ENCODE peak calls at places on chromosomes 6 and 20, in eight cellular contexts. One of them, this sample, is unnamed.

GRCh38 chr6:20873425-20874190 is 339.4 kb downstream of the CDKAL1 start:
- DNase-seq in A549: no peak
- DNase-seq in stomach: no peak
- DNase-seq in K562: no peak
- DNase-seq in tibial nerve: no peak
- DNase-seq in transverse colon: no peak
- DNase-seq in HepG2: no peak
- DNase-seq in ovary: no peak
- DNase-seq in this sample: no peak

GRCh38 chr20:19310541-19310940 is 98.1 kb downstream of the SLC24A3 start:
- DNase-seq in stomach: no peak
- DNase-seq in A549: no peak
- DNase-seq in ovary: no peak
- DNase-seq in tibial nerve: no peak
- DNase-seq in transverse colon: no peak
- DNase-seq in K562: no peak
- DNase-seq in HepG2: no peak
- DNase-seq in this sample: no peak

GRCh38 chr6:21199246-21199645 is 394.3 kb upstream of the SOX4 start:
- DNase-seq in K562: no peak
- DNase-seq in HepG2: no peak
- DNase-seq in ovary: no peak
- DNase-seq in tibial nerve: no peak
- DNase-seq in stomach: no peak
- DNase-seq in transverse colon: no peak
- DNase-seq in A549: no peak
- DNase-seq in this sample: no peak

GRCh38 chr20:44576297-44576696 is 6.1 kb upstream of the PKIG start:
- DNase-seq in HepG2: peak
- DNase-seq in tibial nerve: no peak
- DNase-seq in K562: peak
- DNase-seq in stomach: no peak
- DNase-seq in transverse colon: no peak
- DNase-seq in A549: no peak
- DNase-seq in ovary: no peak
- DNase-seq in this sample: no peak

GRCh38 chr6:170439366-170440351 is 113.4 kb downstream of the PSMB1 start:
- DNase-seq in A549: no peak
- DNase-seq in ovary: no peak
- DNase-seq in transverse colon: no peak
- DNase-seq in tibial nerve: no peak
- DNase-seq in HepG2: no peak
- DNase-seq in K562: no peak
- DNase-seq in stomach: peak
- DNase-seq in this sample: peak

GRCh38 chr6:80789912-80790635 is 683.6 kb downstream of the BCKDHB start:
- DNase-seq in K562: no peak
- DNase-seq in HepG2: no peak
- DNase-seq in transverse colon: no peak
- DNase-seq in A549: no peak
- DNase-seq in tibial nerve: no peak
- DNase-seq in ovary: no peak
- DNase-seq in stomach: no peak
- DNase-seq in this sample: no peak

GRCh38 chr6:33816911-33817310 is 13.1 kb upstream of the MLN start:
- DNase-seq in transverse colon: no peak
- DNase-seq in tibial nerve: no peak
- DNase-seq in A549: no peak
- DNase-seq in HepG2: no peak
- DNase-seq in K562: no peak
- DNase-seq in stomach: no peak
- DNase-seq in ovary: no peak
- DNase-seq in this sample: no peak

GRCh38 chr20:36624068-36624813 is 18.7 kb downstream of the RAB5IF start:
- DNase-seq in tibial nerve: no peak
- DNase-seq in K562: no peak
- DNase-seq in stomach: peak
- DNase-seq in HepG2: peak
- DNase-seq in ovary: no peak
- DNase-seq in transverse colon: peak
- DNase-seq in A549: no peak
- DNase-seq in this sample: no peak

GRCh38 chr20:13831476-13831875 is 46.6 kb downstream of the NDUFAF5 start:
- DNase-seq in transverse colon: no peak
- DNase-seq in K562: no peak
- DNase-seq in HepG2: no peak
- DNase-seq in tibial nerve: no peak
- DNase-seq in ovary: no peak
- DNase-seq in A549: no peak
- DNase-seq in stomach: no peak
- DNase-seq in this sample: no peak

GRCh38 chr20:46260480-46260879 is 47.8 kb downstream of the CDH22 start:
- DNase-seq in A549: no peak
- DNase-seq in ovary: no peak
- DNase-seq in HepG2: no peak
- DNase-seq in K562: no peak
- DNase-seq in transverse colon: no peak
- DNase-seq in tibial nerve: no peak
- DNase-seq in stomach: no peak
- DNase-seq in this sample: no peak
- TF ChIP-seq EP300 in A549: no peak
- TF ChIP-seq EP300 in ovary: no peak
- TF ChIP-seq EP300 in HepG2: no peak
- TF ChIP-seq EP300 in K562: no peak
- TF ChIP-seq EP300 in transverse colon: no peak
- TF ChIP-seq EP300 in tibial nerve: no peak
- TF ChIP-seq EP300 in stomach: no peak
- TF ChIP-seq EP300 in this sample: no peak

GRCh38 chr6:4905858-4906257 is 98.0 kb downstream of the RPP40 start:
- DNase-seq in K562: no peak
- DNase-seq in transverse colon: no peak
- DNase-seq in ovary: no peak
- DNase-seq in tibial nerve: no peak
- DNase-seq in HepG2: no peak
- DNase-seq in stomach: no peak
- DNase-seq in A549: no peak
- DNase-seq in this sample: no peak
- H3K27ac ChIP-seq in K562: no peak
- H3K27ac ChIP-seq in transverse colon: peak
- H3K27ac ChIP-seq in ovary: no peak
- H3K27ac ChIP-seq in tibial nerve: no peak
- H3K27ac ChIP-seq in HepG2: no peak
- H3K27ac ChIP-seq in stomach: no peak
- H3K27ac ChIP-seq in A549: no peak
- H3K27ac ChIP-seq in this sample: no peak

GRCh38 chr20:8689337-8689736 is 379.6 kb upstream of the PLCB4 start:
- DNase-seq in transverse colon: no peak
- DNase-seq in K562: no peak
- DNase-seq in tibial nerve: no peak
- DNase-seq in stomach: no peak
- DNase-seq in HepG2: no peak
- DNase-seq in ovary: no peak
- DNase-seq in A549: no peak
- DNase-seq in this sample: no peak

GRCh38 chr20:8690074-8690473 is 378.8 kb upstream of the PLCB4 start:
- DNase-seq in ovary: no peak
- DNase-seq in HepG2: no peak
- DNase-seq in tibial nerve: no peak
- DNase-seq in transverse colon: no peak
- DNase-seq in stomach: no peak
- DNase-seq in K562: no peak
- DNase-seq in A549: no peak
- DNase-seq in this sample: no peak

GRCh38 chr20:8693709-8694108 is 375.2 kb upstream of the PLCB4 start:
- DNase-seq in tibial nerve: no peak
- DNase-seq in A549: no peak
- DNase-seq in ovary: no peak
- DNase-seq in K562: no peak
- DNase-seq in transverse colon: no peak
- DNase-seq in stomach: no peak
- DNase-seq in HepG2: no peak
- DNase-seq in this sample: no peak
- TF ChIP-seq EP300 in tibial nerve: no peak
- TF ChIP-seq EP300 in A549: no peak
- TF ChIP-seq EP300 in ovary: no peak
- TF ChIP-seq EP300 in K562: no peak
- TF ChIP-seq EP300 in transverse colon: no peak
- TF ChIP-seq EP300 in stomach: no peak
- TF ChIP-seq EP300 in HepG2: no peak
- TF ChIP-seq EP300 in this sample: no peak

DNA sequence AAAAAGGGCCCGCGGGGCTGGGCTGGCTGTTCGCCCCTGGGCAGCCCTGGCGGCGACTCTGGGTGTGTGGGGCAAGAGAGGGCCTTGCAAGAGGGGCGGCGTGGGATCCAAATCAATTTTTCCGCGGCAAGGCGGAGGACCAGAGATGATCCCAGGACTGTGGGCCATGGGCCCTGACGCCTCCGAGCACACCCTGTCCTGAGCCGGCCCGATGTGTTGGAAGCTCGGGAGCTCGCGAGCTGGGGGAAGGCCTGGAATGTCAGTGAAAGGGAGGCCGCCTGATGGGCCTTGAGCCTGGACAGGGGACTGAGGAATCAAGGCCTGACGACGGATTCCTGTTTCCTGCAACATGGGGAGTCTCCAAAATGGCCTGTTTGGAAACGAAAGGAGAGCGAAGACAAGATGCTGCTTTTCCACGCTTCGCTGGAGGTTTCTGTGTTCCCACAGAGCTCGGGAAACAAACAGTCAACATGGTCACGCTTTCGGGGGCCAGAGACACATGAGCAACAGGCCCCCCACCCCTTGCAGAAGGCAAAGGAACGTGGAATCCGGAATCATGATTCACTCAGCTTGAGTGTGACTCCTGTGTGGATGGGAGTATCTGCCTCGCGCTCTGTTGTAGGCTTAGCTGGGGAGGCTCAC is 364.6 kb upstream of the DEFB115 start:
- DNase-seq in stomach: no peak
- DNase-seq in A549: no peak
- DNase-seq in HepG2: no peak
- DNase-seq in ovary: no peak
- DNase-seq in K562: no peak
- DNase-seq in tibial nerve: no peak
- DNase-seq in transverse colon: no peak
- DNase-seq in this sample: no peak
- H3K27ac ChIP-seq in stomach: no peak
- H3K27ac ChIP-seq in A549: no peak
- H3K27ac ChIP-seq in HepG2: no peak
- H3K27ac ChIP-seq in ovary: no peak
- H3K27ac ChIP-seq in K562: no peak
- H3K27ac ChIP-seq in tibial nerve: no peak
- H3K27ac ChIP-seq in transverse colon: no peak
- H3K27ac ChIP-seq in this sample: no peak

DNA sequence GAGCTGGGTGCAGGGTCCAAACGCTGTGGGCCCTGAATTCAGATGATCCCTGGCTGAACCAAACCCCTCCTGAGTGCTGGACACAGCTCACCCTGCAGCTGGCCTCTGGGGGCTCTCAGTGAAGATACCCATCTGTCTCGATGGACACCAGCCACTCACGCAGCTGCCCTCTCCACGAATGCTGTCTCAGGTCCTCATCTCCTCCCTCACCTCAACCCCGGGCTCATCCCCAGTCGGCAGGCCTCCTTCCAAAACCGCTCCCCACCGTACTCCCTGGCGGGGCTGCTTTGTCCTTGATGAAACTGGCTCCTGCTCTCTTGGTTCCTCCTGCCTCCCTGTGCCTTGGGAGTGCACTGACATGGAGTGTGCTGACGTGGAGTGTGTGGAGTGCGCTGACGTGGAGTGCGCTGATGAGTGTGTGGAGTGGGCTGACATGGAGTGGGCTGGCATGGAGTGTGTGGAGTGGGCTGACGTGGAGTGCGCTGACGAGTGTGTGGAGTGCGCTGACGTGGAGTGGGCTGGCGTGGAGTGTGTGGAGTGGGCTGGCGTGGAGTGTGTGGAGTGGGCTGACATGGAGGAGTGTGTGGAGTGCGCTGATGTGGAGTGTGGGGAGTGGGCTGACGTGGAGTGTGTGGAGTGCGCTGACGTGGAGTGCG is 4.1 kb upstream of the YTHDF1 start:
- DNase-seq in stomach: no peak
- DNase-seq in transverse colon: no peak
- DNase-seq in A549: no peak
- DNase-seq in K562: no peak
- DNase-seq in ovary: no peak
- DNase-seq in HepG2: no peak
- DNase-seq in tibial nerve: no peak
- DNase-seq in this sample: no peak
- TF ChIP-seq EP300 in stomach: no peak
- TF ChIP-seq EP300 in transverse colon: no peak
- TF ChIP-seq EP300 in A549: no peak
- TF ChIP-seq EP300 in K562: no peak
- TF ChIP-seq EP300 in ovary: no peak
- TF ChIP-seq EP300 in HepG2: no peak
- TF ChIP-seq EP300 in tibial nerve: no peak
- TF ChIP-seq EP300 in this sample: no peak

DNA sequence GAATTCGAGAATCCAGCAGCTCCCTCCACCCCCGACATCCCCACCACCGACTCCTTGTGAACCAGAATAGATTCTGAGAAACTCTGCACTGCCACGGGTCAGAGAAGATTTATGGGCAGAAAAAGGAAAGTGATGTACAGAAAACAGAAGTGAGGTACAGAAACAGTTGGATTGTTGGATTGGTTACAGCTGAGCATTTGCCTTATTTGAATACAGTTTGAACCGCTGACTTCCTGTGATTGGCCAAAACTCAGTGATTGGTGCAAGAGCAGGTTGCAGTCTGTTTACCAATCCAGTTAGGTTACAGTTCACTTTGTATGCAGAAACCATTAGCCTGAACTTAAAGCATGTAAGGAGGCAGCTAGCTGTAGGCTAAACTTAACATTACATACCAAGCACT is 131.2 kb upstream of the HDDC2 start:
- DNase-seq in K562: no peak
- DNase-seq in transverse colon: no peak
- DNase-seq in stomach: no peak
- DNase-seq in HepG2: no peak
- DNase-seq in ovary: no peak
- DNase-seq in A549: no peak
- DNase-seq in tibial nerve: no peak
- DNase-seq in this sample: no peak
- H3K27ac ChIP-seq in K562: no peak
- H3K27ac ChIP-seq in transverse colon: no peak
- H3K27ac ChIP-seq in stomach: no peak
- H3K27ac ChIP-seq in HepG2: no peak
- H3K27ac ChIP-seq in ovary: no peak
- H3K27ac ChIP-seq in A549: no peak
- H3K27ac ChIP-seq in tibial nerve: no peak
- H3K27ac ChIP-seq in this sample: no peak

DNA sequence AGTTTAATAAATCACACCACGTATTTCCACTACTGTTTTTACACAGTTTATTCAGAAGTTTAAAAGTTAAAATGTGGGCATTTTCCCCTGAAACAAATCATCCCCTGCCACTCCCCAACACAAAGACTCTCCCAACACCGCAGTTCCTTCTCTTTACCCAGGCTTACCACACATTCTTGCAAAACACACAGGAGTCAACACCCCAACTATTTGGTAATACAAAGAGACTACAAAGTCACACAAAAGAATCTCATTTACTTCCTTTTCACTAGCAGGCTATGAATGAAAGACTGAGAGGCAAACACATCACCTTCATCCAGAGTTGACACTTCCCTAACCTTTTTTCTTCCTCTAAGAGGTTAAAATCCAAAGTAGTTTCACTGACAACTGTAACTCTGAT is 51.1 kb downstream of the KCTD20 start:
- DNase-seq in tibial nerve: no peak
- DNase-seq in A549: no peak
- DNase-seq in HepG2: peak
- DNase-seq in stomach: no peak
- DNase-seq in ovary: no peak
- DNase-seq in transverse colon: no peak
- DNase-seq in K562: no peak
- DNase-seq in this sample: no peak
- TF ChIP-seq EP300 in tibial nerve: peak
- TF ChIP-seq EP300 in A549: no peak
- TF ChIP-seq EP300 in HepG2: peak
- TF ChIP-seq EP300 in stomach: no peak
- TF ChIP-seq EP300 in ovary: no peak
- TF ChIP-seq EP300 in transverse colon: no peak
- TF ChIP-seq EP300 in K562: no peak
- TF ChIP-seq EP300 in this sample: no peak